ENCODE peak calls at places on chromosomes 5 and 9, in five cellular contexts. One of them, this sample, is unnamed.

GRCh38 chr5:36908544-36909260 is 32.1 kb downstream of the NIPBL start:
- DNase-seq in iPS DF 6.9: no peak
- DNase-seq in mammary epithelial cell: no peak
- DNase-seq in ovary: no peak
- DNase-seq in upper lobe of right lung: no peak
- DNase-seq in this sample: no peak

GRCh38 chr9:95028855-95029219 is 288.7 kb downstream of the FANCC start:
- DNase-seq in iPS DF 6.9: no peak
- DNase-seq in upper lobe of right lung: no peak
- DNase-seq in ovary: no peak
- DNase-seq in mammary epithelial cell: no peak
- DNase-seq in this sample: no peak

GRCh38 chr5:38456657-38457056 is 99.8 kb downstream of the LIFR start:
- DNase-seq in iPS DF 6.9: no peak
- DNase-seq in upper lobe of right lung: no peak
- DNase-seq in mammary epithelial cell: peak; percentile 67
- DNase-seq in ovary: no peak
- DNase-seq in this sample: no peak

GRCh38 chr5:114335391-114335790 is 26.5 kb upstream of the KCNN2 start:
- DNase-seq in iPS DF 6.9: no peak
- DNase-seq in mammary epithelial cell: no peak
- DNase-seq in ovary: no peak
- DNase-seq in upper lobe of right lung: no peak
- DNase-seq in this sample: no peak

GRCh38 chr5:143758750-143759149 is 53.2 kb upstream of the HMHB1 start:
- DNase-seq in upper lobe of right lung: no peak
- DNase-seq in ovary: no peak
- DNase-seq in iPS DF 6.9: no peak
- DNase-seq in mammary epithelial cell: no peak
- DNase-seq in this sample: no peak

GRCh38 chr9:116417464-116417863 is 263.9 kb downstream of the PAPPA start:
- DNase-seq in ovary: no peak
- DNase-seq in iPS DF 6.9: no peak
- DNase-seq in upper lobe of right lung: no peak
- DNase-seq in mammary epithelial cell: peak; percentile 41
- DNase-seq in this sample: no peak

GRCh38 chr5:4947106-4947505 is 193.0 kb upstream of the ADAMTS16 start:
- DNase-seq in upper lobe of right lung: no peak
- DNase-seq in ovary: no peak
- DNase-seq in iPS DF 6.9: no peak
- DNase-seq in mammary epithelial cell: no peak
- DNase-seq in this sample: no peak

GRCh38 chr9:96073531-96074284 is 198.2 kb downstream of the ERCC6L2 start:
- DNase-seq in ovary: no peak
- DNase-seq in iPS DF 6.9: no peak
- DNase-seq in mammary epithelial cell: no peak
- DNase-seq in upper lobe of right lung: no peak
- DNase-seq in this sample: no peak

GRCh38 chr5:109916481-109917153 is 226.9 kb downstream of the MAN2A1 start:
- DNase-seq in ovary: no peak
- DNase-seq in iPS DF 6.9: no peak
- DNase-seq in upper lobe of right lung: no peak
- DNase-seq in mammary epithelial cell: no peak
- DNase-seq in this sample: no peak

GRCh38 chr9:35515766-35516165 is 25.9 kb downstream of the RUSC2 start:
- DNase-seq in ovary: no peak
- DNase-seq in mammary epithelial cell: no peak
- DNase-seq in upper lobe of right lung: no peak
- DNase-seq in iPS DF 6.9: no peak
- DNase-seq in this sample: no peak

GRCh38 chr9:87857141-87857947 is 25.3 kb upstream of the SPATA31E1 start:
- DNase-seq in ovary: no peak
- DNase-seq in mammary epithelial cell: no peak
- DNase-seq in iPS DF 6.9: no peak
- DNase-seq in upper lobe of right lung: no peak
- DNase-seq in this sample: no peak

GRCh38 chr5:36369092-36369737 is 67.5 kb upstream of the RANBP3L start:
- DNase-seq in iPS DF 6.9: no peak
- DNase-seq in upper lobe of right lung: no peak
- DNase-seq in mammary epithelial cell: peak; percentile 69
- DNase-seq in ovary: no peak
- DNase-seq in this sample: no peak

GRCh38 chr5:77448831-77449230 is 43.3 kb downstream of the WDR41 start:
- DNase-seq in upper lobe of right lung: no peak
- DNase-seq in iPS DF 6.9: no peak
- DNase-seq in mammary epithelial cell: no peak
- DNase-seq in ovary: no peak
- DNase-seq in this sample: no peak

GRCh38 chr9:72363908-72364678 is 915 bp downstream of the ZFAND5 start:
- DNase-seq in ovary: peak; percentile 76
- DNase-seq in mammary epithelial cell: peak; percentile 53
- DNase-seq in upper lobe of right lung: peak; percentile 86
- DNase-seq in iPS DF 6.9: no peak
- DNase-seq in this sample: peak; percentile 84

GRCh38 chr5:61159841-61160240 is 2.4 kb downstream of the SMIM15 start:
- DNase-seq in upper lobe of right lung: no peak
- DNase-seq in iPS DF 6.9: no peak
- DNase-seq in ovary: no peak
- DNase-seq in mammary epithelial cell: no peak
- DNase-seq in this sample: no peak

GRCh38 chr9:36937951-36938350 is 96.1 kb downstream of the PAX5 start:
- DNase-seq in upper lobe of right lung: no peak
- DNase-seq in ovary: no peak
- DNase-seq in mammary epithelial cell: no peak
- DNase-seq in iPS DF 6.9: no peak
- DNase-seq in this sample: no peak

GRCh38 chr5:26245327-26245726 is 793.1 kb downstream of the CDH9 start:
- DNase-seq in ovary: no peak
- DNase-seq in iPS DF 6.9: no peak
- DNase-seq in mammary epithelial cell: no peak
- DNase-seq in upper lobe of right lung: no peak
- DNase-seq in this sample: no peak
- H3K4me3 ChIP-seq in ovary: no peak overlapping the region
- H3K4me3 ChIP-seq in iPS DF 6.9: no peak overlapping the region
- H3K4me3 ChIP-seq in mammary epithelial cell: no peak overlapping the region
- H3K4me3 ChIP-seq in upper lobe of right lung: no peak overlapping the region
- H3K4me3 ChIP-seq in this sample: no peak overlapping the region

GRCh38 chr9:74066128-74066527 is 431.0 kb upstream of the RORB start:
- DNase-seq in iPS DF 6.9: no peak
- DNase-seq in upper lobe of right lung: no peak
- DNase-seq in ovary: no peak
- DNase-seq in mammary epithelial cell: no peak
- DNase-seq in this sample: no peak
- H3K27ac ChIP-seq in iPS DF 6.9: no peak overlapping the region
- H3K27ac ChIP-seq in upper lobe of right lung: no peak overlapping the region
- H3K27ac ChIP-seq in ovary: no peak overlapping the region
- H3K27ac ChIP-seq in mammary epithelial cell: no peak overlapping the region
- H3K27ac ChIP-seq in this sample: no peak overlapping the region

GRCh38 chr5:2391566-2391965 is 359.9 kb downstream of the IRX2 start:
- DNase-seq in ovary: no peak
- DNase-seq in mammary epithelial cell: no peak
- DNase-seq in iPS DF 6.9: no peak
- DNase-seq in upper lobe of right lung: peak; percentile 44
- DNase-seq in this sample: no peak
- H3K9me3 ChIP-seq in ovary: no peaks in the 10 kb centered on the region
- H3K9me3 ChIP-seq in mammary epithelial cell: peaks cover 30% of the 10 kb centered on the region
- H3K9me3 ChIP-seq in iPS DF 6.9: no peaks in the 10 kb centered on the region
- H3K9me3 ChIP-seq in upper lobe of right lung: no peaks in the 10 kb centered on the region
- H3K9me3 ChIP-seq in this sample: no peaks in the 10 kb centered on the region

GRCh38 chr9:33814816-33815215 is 2.1 kb upstream of the UBE2R2 start:
- DNase-seq in ovary: no peak
- DNase-seq in mammary epithelial cell: no peak
- DNase-seq in iPS DF 6.9: no peak
- DNase-seq in upper lobe of right lung: no peak
- DNase-seq in this sample: no peak

GRCh38 chr9:33813712-33814641 is 3.0 kb upstream of the UBE2R2 start:
- DNase-seq in ovary: no peak
- DNase-seq in mammary epithelial cell: peak; percentile 93
- DNase-seq in iPS DF 6.9: no peak
- DNase-seq in upper lobe of right lung: no peak
- DNase-seq in this sample: peak; percentile 47

DNA sequence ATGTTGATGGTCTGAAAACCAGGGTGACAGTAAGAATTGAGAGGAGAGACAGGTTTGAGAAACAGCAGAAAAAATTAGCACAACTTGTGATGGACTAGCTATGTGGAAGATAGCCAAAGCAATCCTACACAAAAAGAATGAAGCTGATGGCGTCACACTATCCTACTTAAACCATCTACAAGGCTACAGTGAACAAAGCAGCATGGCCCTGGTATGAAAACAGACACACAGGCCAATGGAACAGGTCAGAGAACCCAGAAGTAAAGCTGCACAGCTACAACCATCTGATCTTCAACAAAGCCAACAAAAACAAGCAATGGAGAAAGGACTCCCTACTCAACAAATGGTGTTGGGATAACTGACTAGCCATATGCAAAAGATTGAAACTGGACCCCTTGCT is 7.5 kb upstream of the UBE2R2 start:
- DNase-seq in iPS DF 6.9: no peak
- DNase-seq in upper lobe of right lung: no peak
- DNase-seq in mammary epithelial cell: no peak
- DNase-seq in ovary: no peak
- DNase-seq in this sample: no peak
- H3K4me3 ChIP-seq in iPS DF 6.9: no peak overlapping the region
- H3K4me3 ChIP-seq in upper lobe of right lung: no peak overlapping the region
- H3K4me3 ChIP-seq in mammary epithelial cell: no peak overlapping the region
- H3K4me3 ChIP-seq in ovary: no peak overlapping the region
- H3K4me3 ChIP-seq in this sample: no peak overlapping the region

DNA sequence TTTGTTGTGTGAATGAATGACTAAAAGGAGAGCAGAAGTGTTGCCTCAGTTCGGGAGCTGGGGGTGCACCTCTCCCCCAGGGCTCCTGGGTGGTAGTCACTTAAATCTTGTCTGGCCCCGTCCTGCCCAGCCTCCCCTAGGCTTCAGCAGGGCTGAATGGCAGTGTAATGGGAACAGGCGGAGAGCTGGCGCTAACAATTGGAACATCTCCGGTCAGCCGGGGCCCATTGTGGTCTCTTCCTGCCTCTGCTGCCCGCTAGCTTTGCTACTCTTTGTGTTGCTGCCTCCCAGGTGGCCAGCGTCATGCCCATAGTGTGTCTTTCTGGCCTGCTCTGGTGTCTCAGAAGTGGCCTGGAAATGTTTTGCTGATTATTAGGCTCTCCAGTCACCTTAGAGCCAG is 62.3 kb downstream of the RGS3 start:
- DNase-seq in upper lobe of right lung: peak; percentile 51
- DNase-seq in mammary epithelial cell: no peak
- DNase-seq in iPS DF 6.9: no peak
- DNase-seq in ovary: no peak
- DNase-seq in this sample: no peak
- H3K27ac ChIP-seq in upper lobe of right lung: peak overlapping the region; percentile 45
- H3K27ac ChIP-seq in mammary epithelial cell: no peak overlapping the region
- H3K27ac ChIP-seq in iPS DF 6.9: no peak overlapping the region
- H3K27ac ChIP-seq in ovary: no peak overlapping the region
- H3K27ac ChIP-seq in this sample: no peak overlapping the region

DNA sequence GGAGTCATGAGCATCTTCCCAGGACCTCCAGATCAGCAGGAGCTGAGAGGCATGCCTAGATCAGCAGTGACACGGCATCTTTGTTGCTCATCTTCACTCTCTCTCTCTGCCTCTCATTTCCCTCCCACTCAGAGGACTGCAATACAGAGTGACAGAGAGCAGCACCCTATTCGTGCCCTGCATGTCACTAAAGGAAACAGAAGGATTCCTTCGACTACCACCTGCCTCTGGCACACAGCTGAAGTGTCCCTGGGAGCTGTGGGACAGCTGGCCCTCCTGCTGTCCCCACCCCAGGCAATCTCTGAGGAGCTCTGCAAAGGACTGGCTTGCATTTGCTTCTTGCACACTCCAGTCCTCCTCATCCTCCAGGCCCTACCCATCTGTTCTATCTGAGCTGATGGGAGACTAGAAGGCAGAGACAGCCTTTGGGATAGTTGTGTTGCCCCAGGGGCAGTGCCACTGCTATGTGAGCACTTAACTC is 167.8 kb upstream of the MAP1B start:
- DNase-seq in mammary epithelial cell: no peak
- DNase-seq in upper lobe of right lung: no peak
- DNase-seq in ovary: no peak
- DNase-seq in iPS DF 6.9: no peak
- DNase-seq in this sample: no peak
- H3K9me3 ChIP-seq in mammary epithelial cell: no peaks in the 10 kb centered on the region
- H3K9me3 ChIP-seq in upper lobe of right lung: no peaks in the 10 kb centered on the region
- H3K9me3 ChIP-seq in ovary: no peaks in the 10 kb centered on the region
- H3K9me3 ChIP-seq in iPS DF 6.9: no peaks in the 10 kb centered on the region
- H3K9me3 ChIP-seq in this sample: no peaks in the 10 kb centered on the region

DNA sequence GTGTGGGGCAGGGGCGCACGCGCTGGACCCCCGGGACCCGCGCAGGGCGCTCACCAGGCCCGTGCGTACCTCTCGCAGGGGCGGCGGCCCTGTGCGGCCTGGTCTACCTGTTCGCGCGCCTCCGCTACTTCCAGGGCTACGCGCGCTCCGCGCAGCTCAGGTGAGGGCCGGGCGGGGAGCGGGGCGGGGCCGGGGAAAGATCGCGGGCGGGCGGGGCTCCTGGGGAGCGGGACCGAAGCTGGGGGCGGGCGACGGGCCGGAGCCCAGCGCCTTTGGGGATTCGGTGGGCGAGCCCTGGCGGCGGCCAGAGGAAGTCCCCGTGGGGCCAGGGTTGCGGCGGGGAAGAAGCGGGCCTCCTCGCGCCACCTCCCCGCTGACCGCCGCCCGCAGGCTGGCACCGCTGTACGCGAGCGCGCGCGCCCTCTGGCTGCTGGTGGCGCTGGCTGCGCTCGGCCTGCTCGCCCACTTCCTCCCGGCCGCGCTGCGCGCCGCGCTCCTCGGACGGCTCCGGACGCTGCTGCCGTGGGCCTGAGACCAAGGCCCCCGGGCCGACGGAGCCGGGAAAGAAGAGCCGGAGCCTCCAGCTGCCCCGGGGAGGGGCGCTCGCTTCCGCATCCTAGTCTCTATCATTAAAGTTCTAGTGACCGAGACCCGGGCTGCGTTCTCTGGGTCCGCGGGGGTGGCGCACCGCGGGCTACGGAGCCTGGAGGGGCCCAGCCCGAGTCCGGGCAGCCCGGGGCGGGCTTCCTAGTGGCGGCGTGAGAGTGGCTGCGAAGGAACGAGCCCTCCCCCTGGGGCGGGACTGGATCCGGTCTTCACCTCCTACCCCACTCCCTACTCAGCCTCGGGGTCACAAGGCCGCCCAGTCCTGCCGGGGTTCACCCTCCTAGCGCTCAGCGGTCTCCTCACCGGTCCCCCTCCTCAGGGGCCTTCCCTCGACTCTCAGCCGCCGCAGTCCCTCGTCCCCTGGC is 2.4 kb downstream of the LTC4S start:
- DNase-seq in upper lobe of right lung: peak; percentile 94
- DNase-seq in iPS DF 6.9: no peak
- DNase-seq in mammary epithelial cell: peak; percentile 86
- DNase-seq in ovary: peak; percentile 88
- DNase-seq in this sample: peak; percentile 63
- H3K4me3 ChIP-seq in upper lobe of right lung: peak overlapping the region; percentile 68
- H3K4me3 ChIP-seq in iPS DF 6.9: peak overlapping the region; percentile 77
- H3K4me3 ChIP-seq in mammary epithelial cell: peak overlapping the region; percentile 73
- H3K4me3 ChIP-seq in ovary: peak overlapping the region; percentile 49
- H3K4me3 ChIP-seq in this sample: peak overlapping the region; percentile 47

DNA sequence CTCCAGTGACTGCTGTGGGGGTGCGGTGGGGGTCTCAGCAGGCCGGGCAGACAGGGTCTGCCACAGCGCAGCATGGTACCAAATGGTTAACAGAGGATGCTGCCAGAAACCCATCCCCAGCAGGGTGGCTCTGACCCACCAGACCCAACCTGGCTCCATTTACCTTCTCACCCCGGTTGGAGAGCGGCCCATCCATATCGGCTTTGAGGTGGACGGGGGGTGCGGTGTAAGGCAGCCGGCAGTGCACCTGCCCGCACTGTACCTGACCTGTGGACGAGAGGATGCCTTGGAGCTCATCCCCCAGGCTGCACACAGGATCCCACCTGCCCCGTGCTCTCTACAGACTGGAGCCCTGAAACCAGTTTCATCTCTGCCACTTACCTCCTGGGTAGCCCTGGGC is 19.3 kb downstream of the LHX6 start:
- DNase-seq in ovary: no peak
- DNase-seq in iPS DF 6.9: no peak
- DNase-seq in mammary epithelial cell: no peak
- DNase-seq in upper lobe of right lung: peak; percentile 46
- DNase-seq in this sample: no peak
- H3K27ac ChIP-seq in ovary: no peak overlapping the region
- H3K27ac ChIP-seq in iPS DF 6.9: no peak overlapping the region
- H3K27ac ChIP-seq in mammary epithelial cell: no peak overlapping the region
- H3K27ac ChIP-seq in upper lobe of right lung: no peak overlapping the region
- H3K27ac ChIP-seq in this sample: no peak overlapping the region

This sample was measured in CD8-positive, alpha-beta memory T cell.